ENCODE peak calls at places on chromosome 18, in six cellular contexts. D, A, F, Q, U and X are unnamed samples.

GRCh38 chr18:74546751-74547530 is 12.6 kb downstream of the CNDP1 start:
- DNase-seq in A (peak), D (peak), F (peak), U (peak), Q (no peak), X (peak)

GRCh38 chr18:2411381-2411977 is 159.8 kb downstream of the METTL4 start:
- DNase-seq in Q (no peak), F (no peak), D (peak), U (peak), A (peak), X (peak)

GRCh38 chr18:54358495-54358793 is 738 bp downstream of the C18orf54 start:
- DNase-seq in F (peak), A (peak), U (peak), D (peak), Q (no peak), X (no peak)

GRCh38 chr18:54904521-54904920 is 54.7 kb downstream of the CCDC68 start:
- DNase-seq in U (no peak), Q (no peak), F (no peak), D (no peak), A (no peak), X (peak)

GRCh38 chr18:54873884-54874255 is 45.6 kb downstream of the RAB27B start:
- DNase-seq in F (no peak), A (no peak), D (no peak), U (no peak), Q (no peak), X (peak)

GRCh38 chr18:12838178-12838634 is 45.8 kb downstream of the PTPN2 start:
- DNase-seq in A (peak), D (peak), Q (peak), F (peak), U (peak), X (peak)

GRCh38 chr18:2402084-2402483 is 169.2 kb downstream of the METTL4 start:
- DNase-seq in F (peak), U (peak), D (no peak), A (peak), Q (no peak), X (no peak)

GRCh38 chr18:79523221-79523737 is 127.5 kb downstream of the NFATC1 start:
- DNase-seq in U (no peak), A (no peak), Q (no peak), F (no peak), D (no peak), X (no peak)

GRCh38 chr18:23619388-23619873 is 33.1 kb upstream of the NPC1 start:
- DNase-seq in Q (no peak), D (no peak), F (peak), U (no peak), A (peak), X (peak)

GRCh38 chr18:51275712-51276473 is 78.4 kb upstream of the MEX3C start:
- DNase-seq in A (peak), U (peak), D (no peak), Q (no peak), F (peak), X (peak)

GRCh38 chr18:46416706-46417638 is 240.0 kb downstream of the LOXHD1 start:
- DNase-seq in D (no peak), F (peak), A (no peak), Q (no peak), U (no peak), X (no peak)

GRCh38 chr18:72375628-72376027 is 168.5 kb downstream of the CBLN2 start:
- DNase-seq in D (peak), F (peak), U (peak), A (peak), Q (no peak), X (peak)

GRCh38 chr18:5556317-5556974 is 12.6 kb upstream of the EPB41L3 start:
- DNase-seq in U (peak), D (no peak), A (peak), Q (no peak), F (peak), X (no peak)

GRCh38 chr18:55488473-55488872 is 99.5 kb downstream of the TCF4 start:
- DNase-seq in A (no peak), U (peak), D (no peak), F (no peak), Q (no peak), X (no peak)

GRCh38 chr18:3186678-3187658 is 32.8 kb downstream of the MYOM1 start:
- DNase-seq in A (no peak), U (no peak), D (peak), F (peak), Q (no peak), X (no peak)

GRCh38 chr18:35578481-35578880 is 3.1 kb upstream of the GALNT1 start:
- DNase-seq in F (no peak), Q (no peak), U (peak), A (peak), D (no peak), X (no peak)

GRCh38 chr18:74972354-74972753 is 236.6 kb downstream of the PTGR3 start:
- DNase-seq in A (no peak), U (no peak), F (no peak), Q (no peak), D (no peak), X (no peak)

GRCh38 chr18:22813648-22814328 is 119.3 kb upstream of the RBBP8 start:
- DNase-seq in F (peak), D (peak), U (peak), Q (no peak), A (peak), X (peak)

GRCh38 chr18:26091047-26091630 is 726 bp upstream of the SS18 start:
- DNase-seq in A (no peak), F (peak), D (no peak), Q (no peak), U (no peak), X (no peak)

GRCh38 chr18:62088146-62088545 is 98.7 kb downstream of the PIGN start:
- DNase-seq in D (no peak), Q (no peak), A (peak), U (no peak), F (peak), X (no peak)

GRCh38 chr18:63505566-63506335 is 29.0 kb downstream of the SERPINB5 start:
- DNase-seq in A (no peak), Q (no peak), F (peak), U (peak), D (peak), X (peak)

GRCh38 chr18:78790960-78791359 is 188.7 kb upstream of the SALL3 start:
- DNase-seq in F (no peak), A (no peak), D (no peak), Q (no peak), U (no peak), X (no peak)

GRCh38 chr18:11995445-11996189 is 14.3 kb downstream of the IMPA2 start:
- DNase-seq in Q (peak), F (peak), D (peak), A (peak), U (peak), X (peak)

GRCh38 chr18:61637905-61638304 is 254.9 kb downstream of the RNF152 start:
- DNase-seq in D (no peak), U (no peak), Q (peak), F (no peak), A (no peak), X (no peak)

GRCh38 chr18:22678486-22678885 is 254.6 kb upstream of the RBBP8 start:
- DNase-seq in A (peak), Q (no peak), D (no peak), U (no peak), F (no peak), X (peak)

GRCh38 chr18:74689251-74689650 is 91.6 kb downstream of the ZNF407 start:
- DNase-seq in U (peak), A (peak), Q (no peak), F (peak), D (no peak), X (no peak)

GRCh38 chr18:43893001-43893637 is 615.8 kb upstream of the SYT4 start:
- DNase-seq in D (peak), U (peak), Q (no peak), F (peak), A (peak), X (peak)

GRCh38 chr18:500230-500555 is 308 bp downstream of the COLEC12 start:
- DNase-seq in U (no peak), A (no peak), F (peak), Q (no peak), D (no peak), X (no peak)
- H3K4me3 ChIP-seq in U (peak), A (peak), F (peak), Q (no peak), D (peak), X (no peak)

GRCh38 chr18:45251236-45251635 is 364.0 kb upstream of the SLC14A2 start:
- DNase-seq in Q (no peak), A (peak), U (no peak), F (no peak), D (no peak), X (no peak)

GRCh38 chr18:45253973-45254372 is 361.3 kb upstream of the SLC14A2 start:
- DNase-seq in D (no peak), A (no peak), F (no peak), Q (no peak), U (no peak), X (no peak)

GRCh38 chr18:45252474-45252873 is 362.8 kb upstream of the SLC14A2 start:
- DNase-seq in U (no peak), Q (no peak), A (no peak), D (no peak), F (no peak), X (no peak)

GRCh38 chr18:45255142-45255890 is 360.0 kb upstream of the SLC14A2 start:
- DNase-seq in A (peak), Q (no peak), U (peak), F (peak), D (peak), X (peak)

DNA sequence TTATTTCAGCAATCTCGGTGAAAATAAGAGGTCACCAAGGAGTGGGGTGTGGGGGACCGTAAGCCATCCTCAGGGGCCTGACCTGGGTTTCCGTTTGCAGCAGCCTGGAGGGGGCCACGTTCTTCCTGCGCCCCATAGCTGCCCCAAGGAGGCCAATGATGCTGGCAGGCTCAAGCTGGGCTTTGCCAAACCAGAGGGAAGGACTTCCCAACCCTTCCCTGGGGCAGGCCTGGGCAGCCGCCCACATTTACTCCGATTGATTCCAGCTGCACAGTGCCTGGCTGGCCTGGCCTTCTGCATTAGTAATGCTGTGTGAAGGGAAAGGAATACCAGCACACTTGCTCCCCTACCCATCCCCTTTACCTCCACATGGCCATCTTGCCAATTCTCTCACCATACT is 360.6 kb upstream of the SLC14A2 start:
- DNase-seq in F (peak), U (no peak), D (no peak), Q (peak), A (peak), X (no peak)
- H3K4me3 ChIP-seq in F (no peak), U (no peak), D (no peak), Q (no peak), A (no peak), X (no peak)

GRCh38 chr18:10453261-10453884 is 1.1 kb upstream of the APCDD1 start:
- DNase-seq in F (peak), A (no peak), U (no peak), Q (no peak), D (no peak), X (no peak)
- H3K4me3 ChIP-seq in F (no peak), A (no peak), U (no peak), Q (no peak), D (no peak), X (no peak)

GRCh38 chr18:9120796-9121195 is 15.8 kb upstream of the ANKRD12 start:
- DNase-seq in Q (no peak), D (no peak), A (no peak), F (no peak), U (no peak), X (no peak)

GRCh38 chr18:9113468-9114149 is 11.1 kb downstream of the NDUFV2 start:
- DNase-seq in A (no peak), D (no peak), F (no peak), Q (no peak), U (no peak), X (no peak)

GRCh38 chr18:9117980-9118841 is 15.7 kb downstream of the NDUFV2 start:
- DNase-seq in F (no peak), D (no peak), U (no peak), A (no peak), Q (no peak), X (peak)

GRCh38 chr18:9115984-9116383 is 13.5 kb downstream of the NDUFV2 start:
- DNase-seq in D (no peak), A (no peak), F (no peak), Q (no peak), U (no peak), X (no peak)
- H3K4me3 ChIP-seq in D (no peak), A (no peak), F (no peak), Q (no peak), U (no peak), X (no peak)

GRCh38 chr18:31255953-31256352 is 62.0 kb upstream of the DSG1 start:
- DNase-seq in F (no peak), Q (no peak), U (no peak), D (no peak), A (no peak), X (peak)
- H3K4me3 ChIP-seq in F (no peak), Q (no peak), U (no peak), D (no peak), A (no peak), X (no peak)

GRCh38 chr18:8489761-8490160 is 119.5 kb upstream of the RAB12 start:
- DNase-seq in U (no peak), A (no peak), F (no peak), D (no peak), Q (no peak), X (no peak)
- H3K4me3 ChIP-seq in U (no peak), A (no peak), F (no peak), D (no peak), Q (no peak), X (no peak)

DNA sequence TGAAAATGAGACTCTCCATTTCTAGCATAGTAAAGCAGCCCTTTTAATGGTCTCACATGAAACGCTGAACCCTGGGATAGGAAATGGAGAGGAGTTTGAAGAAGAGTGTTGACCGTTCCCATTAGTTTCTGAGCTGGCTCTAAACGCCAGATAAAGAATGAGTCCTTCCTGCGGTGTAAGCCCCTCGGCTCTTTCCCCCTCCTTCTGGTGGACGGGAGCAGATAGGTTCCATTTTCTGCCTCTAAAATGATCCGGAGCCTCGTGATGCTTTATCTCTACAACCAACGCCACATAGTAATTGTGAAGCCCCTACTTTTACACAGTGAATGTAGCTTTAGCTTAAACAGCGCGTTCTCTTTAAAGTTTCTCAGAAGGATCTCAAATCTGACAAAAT is 24.1 kb upstream of the ZNF516 start:
- DNase-seq in U (no peak), D (no peak), F (peak), Q (no peak), A (peak), X (no peak)
- H3K4me3 ChIP-seq in U (no peak), D (no peak), F (peak), Q (no peak), A (peak), X (no peak)

GRCh38 chr18:59697236-59697932 is at the start of gene CCBE1:
- DNase-seq in D (peak), Q (peak), F (peak), A (peak), U (peak), X (peak)
- H3K4me3 ChIP-seq in D (peak), Q (no peak), F (peak), A (peak), U (peak), X (peak)

DNA sequence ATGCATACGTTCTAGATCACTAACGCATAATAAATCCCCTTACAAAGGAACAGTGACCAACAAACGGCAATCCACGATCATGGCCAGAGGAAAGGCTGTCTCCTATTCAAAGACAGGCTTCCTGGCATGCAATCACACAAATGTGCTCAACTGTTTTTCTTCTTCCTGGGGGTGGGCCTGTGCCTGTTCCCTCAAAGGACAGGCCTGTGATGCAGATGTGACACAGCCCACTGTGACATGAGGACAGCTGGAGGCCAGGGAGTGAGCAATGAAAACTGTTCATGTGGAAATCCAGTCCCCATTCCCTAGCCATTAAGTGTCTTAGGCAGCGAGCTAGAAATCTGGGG is 143.8 kb upstream of the LMAN1 start:
- DNase-seq in D (no peak), A (no peak), Q (no peak), F (no peak), U (no peak), X (no peak)
- H3K4me3 ChIP-seq in D (no peak), A (no peak), Q (no peak), F (no peak), U (no peak), X (no peak)